ENCODE peak calls at places on chromosomes 13 and 19, in ten cellular contexts. A is HL-60, U is cardiac muscle cell, H is stomach, J is A549, Q is brain microvascular endothelial cell, R is psoas muscle, V is left ventricle myocardium inferior, S is AG04450, X is OCI-LY7. C is an unnamed sample.

GRCh38 chr19:40252395-40252794 is 25.9 kb upstream of the CCNP start:
- DNase-seq in A (no peak), U (no peak), H (no peak), J (no peak), Q (no peak), R (no peak), V (no peak), S (no peak), X (no peak), C (no peak)

GRCh38 chr13:108566413-108567170 is 62.8 kb upstream of the MYO16 start:
- DNase-seq in A (no peak), U (no peak), H (no peak), J (no peak), Q (no peak), R (no peak), V (no peak), S (no peak), X (no peak), C (no peak)

GRCh38 chr13:93746589-93746988 is 520.0 kb downstream of the GPC6 start:
- DNase-seq in A (no peak), U (no peak), H (no peak), J (no peak), Q (no peak), R (no peak), V (no peak), S (no peak), X (no peak), C (no peak)

GRCh38 chr19:48819366-48819816 is 8.6 kb upstream of the BCAT2 start:
- DNase-seq in A (no peak), U (no peak), H (peak; percentile 97), J (peak; percentile 89), Q (no peak), R (peak; percentile 96), V (peak; percentile 89), S (peak; percentile 59), X (no peak), C (peak; percentile 74)

GRCh38 chr19:29479941-29480340 is 45.9 kb upstream of the VSTM2B start:
- DNase-seq in A (no peak), U (no peak), H (no peak), J (no peak), Q (no peak), R (no peak), V (no peak), S (no peak), X (no peak), C (no peak)

GRCh38 chr13:48680756-48681392 is 27.1 kb downstream of the CYSLTR2 start:
- DNase-seq in A (no peak), U (no peak), H (no peak), J (no peak), Q (no peak), R (no peak), V (no peak), S (no peak), X (no peak), C (no peak)

GRCh38 chr13:77893066-77893465 is 25.6 kb downstream of the EDNRB start:
- DNase-seq in A (no peak), U (no peak), H (no peak), J (no peak), Q (no peak), R (no peak), V (no peak), S (no peak), X (no peak), C (no peak)

GRCh38 chr13:35927554-35927953 is 203.6 kb downstream of the DCLK1 start:
- DNase-seq in A (no peak), U (no peak), H (no peak), J (peak; percentile 50), Q (peak; percentile 90), R (no peak), V (no peak), S (peak; percentile 18), X (no peak), C (peak; percentile 15)

GRCh38 chr13:46817838-46818476 is 21.0 kb upstream of the ESD start:
- DNase-seq in A (no peak), U (no peak), H (no peak), J (no peak), Q (no peak), R (no peak), V (no peak), S (no peak), X (no peak), C (no peak)

GRCh38 chr13:46812398-46812797 is 15.4 kb upstream of the ESD start:
- DNase-seq in A (no peak), U (no peak), H (no peak), J (no peak), Q (no peak), R (no peak), V (no peak), S (no peak), X (no peak), C (no peak)

DNA sequence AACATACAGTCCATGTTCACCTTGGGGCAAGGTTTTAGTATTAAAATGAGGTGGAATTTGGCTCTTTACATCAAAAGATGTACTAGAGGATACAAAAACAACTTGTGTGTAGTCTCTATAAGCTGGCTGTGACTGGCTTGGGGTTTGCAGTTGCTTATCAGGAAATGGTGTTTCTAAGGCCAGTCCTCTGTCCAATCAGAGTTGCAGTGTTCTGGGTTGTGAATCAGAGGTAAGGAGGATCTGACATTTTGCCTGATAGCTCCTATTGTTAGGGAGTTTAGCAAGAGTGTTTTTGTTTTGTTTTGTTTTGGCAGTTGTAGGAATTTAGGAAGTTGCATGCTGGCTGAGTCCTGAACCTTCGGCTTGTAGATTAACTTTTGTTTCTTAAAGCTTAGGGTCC is 20.1 kb upstream of the ESD start:
- DNase-seq in A (no peak), U (no peak), H (no peak), J (no peak), Q (no peak), R (no peak), V (no peak), S (no peak), X (no peak), C (no peak)
- H3K27ac ChIP-seq in A (no peak overlapping the region), U (no peak overlapping the region), H (no peak overlapping the region), J (no peak overlapping the region), Q (no peak overlapping the region), R (no peak overlapping the region), V (no peak overlapping the region), S (no peak overlapping the region), X (no peak overlapping the region), C (no peak overlapping the region)

GRCh38 chr19:1843116-1843515 is 5.2 kb downstream of the REXO1 start:
- DNase-seq in A (no peak), U (no peak), H (no peak), J (no peak), Q (no peak), R (no peak), V (no peak), S (no peak), X (no peak), C (no peak)

GRCh38 chr19:1841209-1841924 is 6.9 kb downstream of the REXO1 start:
- DNase-seq in A (no peak), U (no peak), H (no peak), J (no peak), Q (no peak), R (no peak), V (no peak), S (no peak), X (no peak), C (no peak)

GRCh38 chr19:1844536-1845515 is 3.5 kb downstream of the REXO1 start:
- DNase-seq in A (no peak), U (no peak), H (no peak), J (no peak), Q (no peak), R (no peak), V (no peak), S (no peak), X (no peak), C (no peak)

GRCh38 chr19:1845642-1846041 is 2.6 kb downstream of the REXO1 start:
- DNase-seq in A (no peak), U (no peak), H (no peak), J (no peak), Q (no peak), R (no peak), V (no peak), S (no peak), X (no peak), C (no peak)

GRCh38 chr19:1843646-1844394 is 4.5 kb downstream of the REXO1 start:
- DNase-seq in A (no peak), U (no peak), H (no peak), J (no peak), Q (no peak), R (no peak), V (no peak), S (no peak), X (no peak), C (no peak)
- TF ChIP-seq CTCF in A (no peak), U (no peak), H (no peak), J (no peak), Q (peak; percentile 40), R (no peak), V (peak; percentile 22), S (no peak), X (peak; percentile 21), C (no peak)

GRCh38 chr13:114288157-114288591 is 6.8 kb downstream of the UPF3A start:
- DNase-seq in A (no peak), U (no peak), H (no peak), J (no peak), Q (no peak), R (no peak), V (no peak), S (no peak), X (no peak), C (no peak)

GRCh38 chr13:114285166-114285808 is 3.9 kb downstream of the UPF3A start:
- DNase-seq in A (no peak), U (no peak), H (no peak), J (no peak), Q (no peak), R (no peak), V (no peak), S (no peak), X (no peak), C (peak; percentile 49)

GRCh38 chr13:114284680-114285079 is 3.3 kb downstream of the UPF3A start:
- DNase-seq in A (no peak), U (no peak), H (no peak), J (no peak), Q (no peak), R (no peak), V (no peak), S (no peak), X (no peak), C (no peak)

GRCh38 chr13:114283581-114283980 is 2.2 kb downstream of the UPF3A start:
- DNase-seq in A (no peak), U (peak; percentile 13), H (no peak), J (no peak), Q (no peak), R (no peak), V (no peak), S (no peak), X (no peak), C (no peak)

DNA sequence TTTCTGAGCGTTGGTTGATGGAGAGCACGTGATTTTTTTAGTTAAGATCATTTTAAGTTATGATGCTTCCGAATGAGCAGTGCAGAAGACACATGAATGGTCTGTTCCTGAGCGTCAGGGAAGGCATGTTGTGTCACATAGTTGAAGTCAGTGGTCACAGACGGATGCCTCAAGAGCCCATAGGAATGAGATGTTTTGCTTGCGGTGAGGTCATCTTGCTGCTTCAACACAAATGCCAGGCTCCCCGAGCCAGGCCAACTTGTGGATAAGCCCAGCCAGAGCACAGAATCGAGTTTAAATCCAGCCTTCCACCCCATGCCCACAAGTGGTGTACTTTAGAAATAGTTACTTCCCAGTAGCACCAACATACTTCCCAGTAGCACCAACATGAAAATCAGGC is 5.4 kb downstream of the UPF3A start:
- DNase-seq in A (no peak), U (no peak), H (no peak), J (no peak), Q (peak; percentile 92), R (no peak), V (no peak), S (no peak), X (no peak), C (no peak)
- H3K27ac ChIP-seq in A (no peak overlapping the region), U (no peak overlapping the region), H (no peak overlapping the region), J (no peak overlapping the region), Q (peak overlapping the region; percentile 37), R (no peak overlapping the region), V (no peak overlapping the region), S (peak overlapping the region; percentile 11), X (no peak overlapping the region), C (no peak overlapping the region)

GRCh38 chr19:13579388-13580060 is 73.2 kb upstream of the CACNA1A start:
- DNase-seq in A (no peak), U (no peak), H (no peak), J (no peak), Q (no peak), R (no peak), V (no peak), S (peak; percentile 16), X (no peak), C (no peak)
- TF ChIP-seq CTCF in A (no peak), U (no peak), H (no peak), J (no peak), Q (no peak), R (no peak), V (no peak), S (peak; percentile 8), X (peak; percentile 47), C (no peak)

C was measured in RWPE1.